ENCODE peak calls at places on chromosomes 16 and 17, in eight cellular contexts. C is choroid plexus epithelial cell, F is type B pancreatic cell, B is esophagus squamous epithelium, Q is progenitor cell of endocrine pancreas, U is nephron progenitor cell, R is A549, Z is WTC11. G is an unnamed sample.

GRCh38 chr17:7782237-7782636 is 51.8 kb upstream of the KDM6B start:
- DNase-seq in C (peak; percentile 83), F (no peak), B (no peak), Q (no peak), U (no peak), R (peak; percentile 20), Z (no peak), G (peak; percentile 32)

GRCh38 chr16:25855818-25856217 is 164.1 kb downstream of the HS3ST4 start:
- DNase-seq in C (no peak), F (no peak), B (no peak), Q (no peak), U (no peak), R (no peak), Z (peak; percentile 35), G (no peak)

GRCh38 chr17:80187090-80187489 is 17.3 kb downstream of the CARD14 start:
- DNase-seq in C (peak; percentile 35), F (no peak), B (no peak), Q (no peak), U (no peak), R (peak; percentile 42), Z (no peak), G (peak; percentile 76)

GRCh38 chr17:60695960-60696359 is 18.3 kb downstream of the BCAS3 start:
- DNase-seq in C (no peak), F (no peak), B (no peak), Q (no peak), U (no peak), R (no peak), Z (no peak), G (no peak)

GRCh38 chr17:11391134-11391533 is 150.1 kb downstream of the SHISA6 start:
- DNase-seq in C (no peak), F (no peak), B (no peak), Q (no peak), U (no peak), R (no peak), Z (peak; percentile 18), G (no peak)

GRCh38 chr17:61284746-61285145 is 114.9 kb upstream of the TBX2 start:
- DNase-seq in C (no peak), F (no peak), B (no peak), Q (no peak), U (no peak), R (no peak), Z (no peak), G (no peak)

GRCh38 chr16:9658586-9658985 is 523.6 kb downstream of the GRIN2A start:
- DNase-seq in C (no peak), F (no peak), B (no peak), Q (no peak), U (no peak), R (no peak), Z (no peak), G (no peak)

GRCh38 chr17:46742539-46743270 is 75.8 kb downstream of the WNT3 start:
- DNase-seq in C (peak; percentile 91), F (no peak), B (no peak), Q (no peak), U (no peak), R (peak; percentile 84), Z (no peak), G (peak; percentile 94)

GRCh38 chr17:7559307-7560171 is 989 bp downstream of the TNFSF13 start:
- DNase-seq in C (no peak), F (no peak), B (no peak), Q (no peak), U (no peak), R (no peak), Z (no peak), G (peak; percentile 75)

GRCh38 chr17:38604479-38605229 is 1.1 kb downstream of the SRCIN1 start:
- DNase-seq in C (no peak), F (no peak), B (no peak), Q (no peak), U (peak; percentile 58), R (peak; percentile 48), Z (peak; percentile 69), G (no peak)

GRCh38 chr17:49585422-49586027 is 9.9 kb downstream of the NXPH3 start:
- DNase-seq in C (peak; percentile 47), F (peak; percentile 62), B (no peak), Q (no peak), U (no peak), R (peak; percentile 59), Z (peak; percentile 74), G (no peak)

GRCh38 chr17:44209786-44210341 is 9.6 kb downstream of the UBTF start:
- DNase-seq in C (no peak), F (no peak), B (no peak), Q (no peak), U (no peak), R (no peak), Z (no peak), G (no peak)

GRCh38 chr17:32795339-32795979 is 81.5 kb downstream of the MYO1D start:
- DNase-seq in C (peak; percentile 10), F (no peak), B (no peak), Q (no peak), U (no peak), R (no peak), Z (no peak), G (no peak)

GRCh38 chr17:61057257-61057656 is 342.4 kb upstream of the TBX2 start:
- DNase-seq in C (no peak), F (no peak), B (no peak), Q (no peak), U (no peak), R (no peak), Z (no peak), G (peak; percentile 39)

GRCh38 chr17:48375356-48375755 is 54.7 kb downstream of the SKAP1 start:
- DNase-seq in C (peak; percentile 55), F (no peak), B (no peak), Q (no peak), U (no peak), R (no peak), Z (no peak), G (peak; percentile 11)

GRCh38 chr17:44846206-44846605 is 1.5 kb upstream of the HIGD1B start:
- DNase-seq in C (no peak), F (no peak), B (no peak), Q (no peak), U (no peak), R (no peak), Z (no peak), G (no peak)

GRCh38 chr17:29175349-29175748 is 4.8 kb downstream of the MYO18A start:
- DNase-seq in C (no peak), F (no peak), B (no peak), Q (no peak), U (no peak), R (no peak), Z (no peak), G (no peak)

GRCh38 chr16:4924593-4925378 is 12.2 kb downstream of the PPL start:
- DNase-seq in C (no peak), F (no peak), B (no peak), Q (no peak), U (no peak), R (no peak), Z (peak; percentile 52), G (peak; percentile 54)

GRCh38 chr16:66057056-66057455 is 309.4 kb upstream of the CDH5 start:
- DNase-seq in C (no peak), F (no peak), B (no peak), Q (no peak), U (no peak), R (no peak), Z (no peak), G (no peak)

GRCh38 chr17:71085238-71086033 is 916.1 kb downstream of the KCNJ2 start:
- DNase-seq in C (no peak), F (no peak), B (no peak), Q (peak; percentile 24), U (peak; percentile 65), R (peak; percentile 47), Z (peak; percentile 70), G (peak; percentile 63)

GRCh38 chr16:56609463-56609921 is 1.1 kb downstream of the MT2A start:
- DNase-seq in C (peak; percentile 94), F (no peak), B (peak; percentile 30), Q (no peak), U (no peak), R (peak; percentile 53), Z (no peak), G (peak; percentile 84)
- TF ChIP-seq CTCF in C (no peak), F (peak; percentile 29), B (no peak), Q (no peak), U (no peak), R (no peak), Z (no peak), G (no peak)

DNA sequence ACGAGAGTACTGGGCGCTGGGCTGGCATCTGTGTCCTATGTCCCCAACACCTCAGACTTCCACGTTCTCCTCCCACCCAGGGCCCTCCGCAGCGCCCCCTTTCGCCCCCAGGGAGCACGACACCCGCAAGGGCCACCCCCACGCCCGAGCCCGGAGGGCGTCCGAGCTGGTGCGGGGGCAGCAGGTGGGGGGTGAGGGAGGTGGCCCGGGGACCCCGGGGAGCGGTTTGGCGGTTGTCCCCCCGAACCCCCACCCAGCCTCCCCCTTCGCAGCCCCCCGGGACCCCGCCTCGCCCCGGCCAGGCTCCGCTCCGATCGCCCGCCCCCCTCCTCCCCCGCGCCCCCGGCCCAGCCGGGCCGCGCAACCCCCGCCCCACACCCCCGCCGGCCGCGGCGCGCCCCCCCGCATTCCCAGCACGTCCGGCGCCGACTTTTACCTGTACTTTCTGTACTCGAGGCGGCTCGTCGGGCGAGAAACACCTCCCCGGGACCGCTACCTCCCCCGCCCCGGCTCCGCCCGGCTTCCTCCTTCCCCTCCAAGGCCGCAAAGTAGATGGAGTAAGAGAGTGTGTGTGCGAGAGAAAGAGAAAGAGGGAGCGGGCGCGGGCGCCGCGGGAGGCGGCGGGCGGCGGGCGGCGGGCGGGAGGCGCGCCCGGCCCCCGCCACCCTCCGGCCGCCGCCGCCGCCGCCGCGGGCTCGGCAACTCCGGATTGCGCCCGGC is 897 bp downstream of the CDYL2 start:
- DNase-seq in C (peak; percentile 24), F (peak; percentile 69), B (no peak), Q (peak; percentile 33), U (peak; percentile 55), R (no peak), Z (peak; percentile 61), G (no peak)
- TF ChIP-seq CTCF in C (peak; percentile 66), F (peak; percentile 73), B (no peak), Q (peak; percentile 75), U (peak; percentile 37), R (no peak), Z (peak; percentile 88), G (peak; percentile 12)

GRCh38 chr17:781920-782731 is at the start of the genes GLOD4 and MRM3:
- DNase-seq in C (peak; percentile 88), F (peak; percentile 97), B (peak; percentile 68), Q (peak; percentile 93), U (peak; percentile 96), R (peak; percentile 91), Z (peak; percentile 92), G (peak; percentile 77)
- TF ChIP-seq CTCF in C (no peak), F (peak; percentile 56), B (peak; percentile 46), Q (peak; percentile 42), U (peak; percentile 28), R (no peak), Z (no peak), G (no peak)

DNA sequence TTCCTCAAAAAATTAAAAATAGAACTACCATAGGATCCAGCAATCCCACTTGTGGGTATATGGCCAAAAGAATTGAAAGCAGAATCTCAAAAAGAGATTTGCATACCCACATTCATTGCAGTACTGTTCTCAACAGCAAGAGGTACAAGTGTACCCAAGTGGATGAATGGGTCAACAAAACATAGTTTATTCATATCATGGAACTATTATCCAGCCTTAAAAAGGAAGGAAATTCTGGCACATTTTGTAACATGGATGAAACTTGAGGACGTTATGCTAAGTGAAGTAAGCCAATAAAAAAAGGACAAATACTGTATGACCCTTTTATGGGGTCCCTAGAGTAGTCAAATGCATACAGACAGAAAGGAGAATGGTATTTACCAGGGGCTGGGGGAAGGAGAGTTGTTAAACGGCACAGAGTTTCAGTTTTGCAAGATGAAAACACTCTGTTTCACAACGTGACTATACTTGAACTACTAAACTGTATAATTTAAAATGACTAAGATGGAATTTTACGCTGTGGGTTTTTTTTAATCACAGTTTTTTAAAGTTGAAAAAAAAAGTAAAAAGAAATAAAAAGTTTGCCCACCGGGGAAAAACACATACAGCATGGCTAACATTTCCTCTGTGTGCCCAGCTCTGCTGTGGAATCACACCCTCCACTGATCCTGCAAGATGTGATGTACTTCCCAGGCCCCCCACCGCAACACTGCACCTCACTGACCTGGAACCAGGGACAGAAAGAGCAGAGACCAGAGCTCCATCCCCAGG is 6.1 kb downstream of the TVP23A start:
- DNase-seq in C (no peak), F (no peak), B (no peak), Q (no peak), U (no peak), R (no peak), Z (no peak), G (no peak)
- TF ChIP-seq CTCF in C (no peak), F (no peak), B (no peak), Q (no peak), U (no peak), R (no peak), Z (no peak), G (no peak)

G was measured in MCF 10A.